ENCODE peak calls at places on chromosomes 11 and 22, in six cellular contexts. E is astrocyte of the spinal cord, D is HFFc6, L is NCI-H460, N is left kidney, H is adipocyte. I is an unnamed sample.

GRCh38 chr11:89487016-89487415 is 4.2 kb downstream of the NOX4 start:
- DNase-seq in H (peak; percentile 22), D (peak; percentile 30), E (peak; percentile 37), N (no peak), L (no peak), I (no peak)

GRCh38 chr11:119739975-119740374 is 11.0 kb upstream of the NECTIN1 start:
- DNase-seq in D (no peak), E (no peak), L (no peak), H (no peak), N (no peak), I (no peak)

GRCh38 chr11:47245586-47246357 is 2.8 kb downstream of the ACP2 start:
- DNase-seq in D (no peak), L (no peak), N (no peak), E (no peak), H (no peak), I (no peak)

GRCh38 chr11:20131744-20132666 is 28.3 kb downstream of the DBX1 start:
- DNase-seq in L (peak; percentile 34), N (peak; percentile 87), H (peak; percentile 79), D (peak; percentile 43), E (peak; percentile 79), I (no peak)

GRCh38 chr22:27648853-27649252 is 152.7 kb downstream of the MN1 start:
- DNase-seq in L (no peak), E (no peak), H (no peak), D (no peak), N (no peak), I (no peak)

GRCh38 chr11:35523351-35523768 is 2.1 kb downstream of the PAMR1 start:
- DNase-seq in D (peak; percentile 42), N (no peak), L (no peak), H (peak; percentile 61), E (peak; percentile 6), I (no peak)

GRCh38 chr11:116535954-116536353 is 236.8 kb downstream of the BUD13 start:
- DNase-seq in H (no peak), L (no peak), N (no peak), D (no peak), E (no peak), I (no peak)

GRCh38 chr11:33389635-33390034 is 132.5 kb downstream of the HIPK3 start:
- DNase-seq in H (no peak), D (no peak), L (no peak), N (no peak), E (no peak), I (no peak)

GRCh38 chr11:115677190-115677589 is 173.0 kb upstream of the CADM1 start:
- DNase-seq in D (no peak), N (no peak), H (no peak), E (no peak), L (no peak), I (no peak)

I was measured in SW 1271.